ENCODE peak calls at places on chromosome 18, in nine cellular contexts. R is lung; T is uterus; M is PC-3; Y is MM.1S; Q is A673; F is CD8-positive, alpha-beta T cell; V is prostate gland; X is testis. E is an unnamed sample.

GRCh38 chr18:49894827-49895226 is 81.5 kb upstream of the ACAA2 start:
- DNase-seq in R (no peak), T (no peak), M (no peak), Y (no peak), Q (no peak), F (no peak), V (no peak), X (no peak), E (no peak)

GRCh38 chr18:23194150-23194968 is 59.1 kb downstream of the CABLES1 start:
- DNase-seq in R (no peak), T (no peak), M (no peak), Y (peak; percentile 61), Q (peak; percentile 51), F (no peak), V (no peak), X (no peak), E (no peak)

GRCh38 chr18:77990131-77990530 is 740.5 kb downstream of the GALR1 start:
- DNase-seq in R (no peak), T (no peak), M (no peak), Y (no peak), Q (no peak), F (no peak), V (no peak), X (no peak), E (no peak)

GRCh38 chr18:46283268-46283667 is 179.1 kb downstream of the HAUS1 start:
- DNase-seq in R (no peak), T (no peak), M (no peak), Y (no peak), Q (peak; percentile 35), F (no peak), V (no peak), X (no peak), E (no peak)

GRCh38 chr18:13800505-13801259 is 23.3 kb upstream of the MC5R start:
- DNase-seq in R (peak; percentile 60), T (no peak), M (peak; percentile 85), Y (peak; percentile 57), Q (peak; percentile 58), F (no peak), V (peak; percentile 65), X (peak; percentile 80), E (no peak)

GRCh38 chr18:67599277-67599676 is 82.8 kb upstream of the DSEL start:
- DNase-seq in R (no peak), T (no peak), M (peak; percentile 35), Y (no peak), Q (peak; percentile 25), F (no peak), V (no peak), X (no peak), E (no peak)

GRCh38 chr18:10269226-10269625 is 185.2 kb upstream of the APCDD1 start:
- DNase-seq in R (no peak), T (no peak), M (no peak), Y (no peak), Q (no peak), F (no peak), V (no peak), X (no peak), E (no peak)

GRCh38 chr18:64119916-64120315 is 29.0 kb downstream of the LINC00305 start:
- DNase-seq in R (no peak), T (no peak), M (peak; percentile 29), Y (no peak), Q (peak; percentile 16), F (no peak), V (no peak), X (no peak), E (no peak)

GRCh38 chr18:8823530-8823929 is 118.2 kb downstream of the MTCL1 start:
- DNase-seq in R (no peak), T (no peak), M (no peak), Y (no peak), Q (no peak), F (no peak), V (no peak), X (no peak), E (no peak)

GRCh38 chr18:808502-808901 is 3.5 kb downstream of the YES1 start:
- DNase-seq in R (no peak), T (no peak), M (no peak), Y (no peak), Q (no peak), F (no peak), V (no peak), X (no peak), E (no peak)

GRCh38 chr18:69326094-69326493 is 74.6 kb upstream of the DOK6 start:
- DNase-seq in R (no peak), T (no peak), M (no peak), Y (no peak), Q (no peak), F (no peak), V (no peak), X (no peak), E (no peak)

GRCh38 chr18:50622320-50622719 is 62.4 kb downstream of the MAPK4 start:
- DNase-seq in R (no peak), T (no peak), M (no peak), Y (no peak), Q (no peak), F (no peak), V (no peak), X (no peak), E (no peak)

GRCh38 chr18:9722691-9723090 is 14.6 kb downstream of the RAB31 start:
- DNase-seq in R (no peak), T (no peak), M (peak; percentile 83), Y (no peak), Q (no peak), F (no peak), V (peak; percentile 73), X (no peak), E (no peak)

GRCh38 chr18:8912348-8913057 is 190.0 kb upstream of the NDUFV2 start:
- DNase-seq in R (peak; percentile 33), T (no peak), M (no peak), Y (no peak), Q (no peak), F (no peak), V (no peak), X (no peak), E (peak; percentile 68)

GRCh38 chr18:44715245-44715644 is 34.6 kb downstream of the SETBP1 start:
- DNase-seq in R (peak; percentile 24), T (peak; percentile 79), M (peak; percentile 47), Y (no peak), Q (no peak), F (no peak), V (peak; percentile 68), X (no peak), E (no peak)

GRCh38 chr18:53458944-53459580 is 765.4 kb downstream of the MBD2 start:
- DNase-seq in R (no peak), T (no peak), M (no peak), Y (no peak), Q (peak; percentile 96), F (no peak), V (no peak), X (peak; percentile 55), E (no peak)

GRCh38 chr18:35005963-35006577 is 35.1 kb upstream of the MAPRE2 start:
- DNase-seq in R (no peak), T (no peak), M (peak; percentile 65), Y (peak; percentile 71), Q (peak; percentile 64), F (no peak), V (peak; percentile 12), X (no peak), E (no peak)

GRCh38 chr18:41936471-41937134 is 18.4 kb upstream of the PIK3C3 start:
- DNase-seq in R (no peak), T (no peak), M (no peak), Y (no peak), Q (peak; percentile 76), F (no peak), V (no peak), X (no peak), E (no peak)

GRCh38 chr18:71221405-71221804 is 932.6 kb downstream of the SOCS6 start:
- DNase-seq in R (no peak), T (no peak), M (no peak), Y (no peak), Q (no peak), F (no peak), V (no peak), X (no peak), E (no peak)
- H3K9me3 ChIP-seq in R (no peaks in the 10 kb centered on the region), T (no peaks in the 10 kb centered on the region), M (no peaks in the 10 kb centered on the region), Y (no peaks in the 10 kb centered on the region), Q (no peaks in the 10 kb centered on the region), F (no peaks in the 10 kb centered on the region), V (no peaks in the 10 kb centered on the region), X (no peaks in the 10 kb centered on the region), E (no peaks in the 10 kb centered on the region)

DNA sequence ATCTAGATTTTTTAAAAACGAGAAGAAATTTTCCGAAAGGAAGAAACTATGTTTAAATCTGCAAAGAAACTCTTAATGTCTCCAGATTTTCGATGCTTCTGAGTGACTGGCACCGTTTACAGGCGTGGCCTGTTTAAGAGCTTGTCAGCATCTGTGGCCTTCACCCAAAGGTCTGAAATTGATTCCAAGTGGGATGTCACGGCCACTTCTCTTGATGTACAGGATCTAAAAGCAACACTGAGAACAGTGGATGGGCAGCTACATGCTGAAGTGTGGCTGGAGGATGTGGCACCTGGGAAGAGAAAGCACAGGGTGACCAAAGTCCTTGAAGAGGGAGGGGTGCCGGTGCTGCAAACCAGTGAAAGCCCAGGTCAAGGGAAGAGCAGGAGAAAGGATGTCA is 28.0 kb downstream of the EMILIN2 start:
- DNase-seq in R (no peak), T (peak; percentile 20), M (no peak), Y (no peak), Q (no peak), F (no peak), V (no peak), X (no peak), E (no peak)
- H3K27ac ChIP-seq in R (peak overlapping the region; percentile 57), T (peak overlapping the region; percentile 90), M (no peak overlapping the region), Y (no peak overlapping the region), Q (no peak overlapping the region), F (no peak overlapping the region), V (no peak overlapping the region), X (no peak overlapping the region), E (no peak overlapping the region)

DNA sequence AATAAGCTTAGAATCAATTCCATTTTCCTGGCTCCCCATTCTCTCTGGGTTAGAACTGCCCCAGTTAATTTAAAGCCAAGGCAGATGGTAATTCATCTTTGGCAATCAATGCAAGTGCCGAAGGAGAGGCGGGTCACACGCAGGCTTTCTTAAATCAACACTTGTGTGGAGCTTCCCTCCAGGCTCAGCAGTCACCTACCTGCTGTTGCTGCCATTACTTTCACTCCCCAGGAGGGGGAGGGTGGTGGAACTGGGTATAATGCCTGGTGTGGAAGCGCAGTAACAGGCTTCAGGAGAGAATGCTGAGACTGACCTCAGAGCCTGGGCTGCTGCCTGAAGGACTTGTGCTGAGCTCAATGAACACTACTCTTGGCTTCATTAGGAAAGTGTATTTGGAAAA is 19.2 kb downstream of the TTR start:
- DNase-seq in R (no peak), T (no peak), M (peak; percentile 2), Y (no peak), Q (no peak), F (no peak), V (no peak), X (no peak), E (no peak)
- TF ChIP-seq CTCF in R (no peak), T (no peak), M (no peak), Y (no peak), Q (no peak), F (no peak), V (no peak), X (no peak), E (peak; percentile 63)

DNA sequence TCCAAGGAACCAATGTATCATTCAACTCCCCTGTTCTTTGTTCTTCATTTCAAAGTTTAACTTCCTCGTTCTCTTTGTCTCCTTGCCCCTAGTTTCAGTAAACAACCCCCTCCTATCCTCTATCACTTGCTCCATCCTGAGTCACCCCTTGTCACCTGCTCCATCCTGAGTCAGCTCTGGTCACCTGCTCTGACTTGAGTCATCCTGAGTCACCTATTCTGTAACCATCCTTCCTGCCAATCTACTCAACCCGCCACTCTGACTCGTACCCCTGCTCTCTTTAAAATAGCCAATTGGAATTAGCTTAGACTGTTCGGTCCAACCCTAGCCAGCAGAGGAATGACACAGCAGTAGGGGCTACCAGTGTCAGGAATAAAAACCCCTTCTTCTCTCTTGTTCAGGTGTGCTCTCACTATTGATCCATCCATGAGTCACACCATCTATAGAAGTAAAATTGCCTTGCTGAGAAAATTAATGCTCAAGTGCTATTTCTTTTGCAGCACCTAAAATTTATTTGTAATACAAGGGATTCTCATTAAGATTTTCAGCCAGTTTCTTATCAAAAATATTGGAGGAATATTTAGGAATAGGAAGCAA is 326.8 kb downstream of the AKAIN1 start:
- DNase-seq in R (no peak), T (no peak), M (no peak), Y (no peak), Q (no peak), F (no peak), V (no peak), X (no peak), E (no peak)
- H3K9me3 ChIP-seq in R (peaks cover 5% of the 10 kb centered on the region), T (no peaks in the 10 kb centered on the region), M (peaks cover 51% of the 10 kb centered on the region), Y (no peaks in the 10 kb centered on the region), Q (no peaks in the 10 kb centered on the region), F (no peaks in the 10 kb centered on the region), V (no peaks in the 10 kb centered on the region), X (no peaks in the 10 kb centered on the region), E (no peaks in the 10 kb centered on the region)